ENCODE peak calls at places on chromosomes 16 and 17, in six cellular contexts. C is GM23248; N is stimulated activated CD8-positive, alpha-beta memory T cell treated with anti-CD3 and anti-CD28 coated beads, Interleukin-7, amount 100 ng/mL, for 4 hours; H is fibroblast of lung; R is left lung; B is ACHN. X is an unnamed sample.
A peak's percentile ranks its signal among the peaks of the same experiment; 100 is the strongest.

GRCh38 chr16:19559242-19559910 is 3.9 kb downstream of the VPS35L start:
- DNase-seq in H (peak; percentile 51), R (no peak), B (peak; percentile 66), C (peak; percentile 79), N (no peak), X (peak; percentile 49)

GRCh38 chr16:28549301-28549899 is 4.3 kb upstream of the SGF29 start:
- DNase-seq in R (no peak), N (no peak), B (peak; percentile 59), H (peak; percentile 27), C (peak; percentile 68), X (peak; percentile 47)

GRCh38 chr17:78289004-78289403 is 57.6 kb downstream of the TMEM235 start:
- DNase-seq in H (no peak), B (no peak), N (no peak), R (no peak), C (no peak), X (no peak)

GRCh38 chr16:65306313-65306712 is 184.4 kb upstream of the CDH11 start:
- DNase-seq in C (peak; percentile 53), H (no peak), B (no peak), N (no peak), R (no peak), X (no peak)

GRCh38 chr17:63476857-63477470 is at the start of gene ACE:
- DNase-seq in N (peak; percentile 20), H (peak; percentile 32), C (peak; percentile 65), B (peak; percentile 19), R (no peak), X (peak; percentile 18)

GRCh38 chr17:3448059-3448630 is 14.5 kb upstream of the OR1E2 start:
- DNase-seq in H (no peak), C (no peak), N (no peak), R (no peak), B (no peak), X (no peak)

GRCh38 chr17:3773966-3774365 is 27.0 kb downstream of the ITGAE start:
- DNase-seq in H (no peak), N (no peak), C (no peak), R (no peak), B (no peak), X (no peak)

GRCh38 chr16:8924214-8924613 is 39.5 kb downstream of the USP7 start:
- DNase-seq in C (no peak), R (no peak), N (no peak), B (no peak), H (no peak), X (no peak)

GRCh38 chr16:57630931-57631845 is 2.8 kb downstream of the ADGRG1 start:
- DNase-seq in N (no peak), H (no peak), B (no peak), R (no peak), C (no peak), X (no peak)

GRCh38 chr16:58563235-58563634 is 47.9 kb downstream of the SETD6 start:
- DNase-seq in H (peak; percentile 77), B (peak; percentile 44), N (no peak), R (no peak), C (peak; percentile 73), X (peak; percentile 60)

GRCh38 chr17:31528291-31528874 is 136.9 kb downstream of the RAB11FIP4 start:
- DNase-seq in C (no peak), H (no peak), B (no peak), R (no peak), N (no peak), X (no peak)

GRCh38 chr17:81701288-81702071 is 1.7 kb upstream of the MRPL12 start:
- DNase-seq in C (peak; percentile 56), N (no peak), H (no peak), R (no peak), B (peak; percentile 37), X (peak; percentile 17)

GRCh38 chr16:19488213-19488640 is 33.7 kb downstream of the GDE1 start:
- DNase-seq in B (no peak), N (no peak), R (no peak), C (no peak), H (no peak), X (no peak)

GRCh38 chr16:68367034-68367433 is 56.2 kb downstream of the PRMT7 start:
- DNase-seq in B (peak; percentile 39), C (peak; percentile 61), R (no peak), H (no peak), N (no peak), X (peak; percentile 23)

GRCh38 chr16:71916397-71916920 is 21.1 kb downstream of the IST1 start:
- DNase-seq in R (no peak), N (no peak), H (peak; percentile 58), B (no peak), C (no peak), X (no peak)

GRCh38 chr17:40242774-40243173 is 23.7 kb downstream of the WIPF2 start:
- DNase-seq in R (no peak), B (no peak), C (peak; percentile 68), N (no peak), H (no peak), X (no peak)

GRCh38 chr17:2227025-2227699 is 76.4 kb downstream of the SMG6 start:
- DNase-seq in H (no peak), R (no peak), C (peak; percentile 32), N (no peak), B (no peak), X (no peak)

GRCh38 chr16:67460168-67460567 is 20.8 kb downstream of the ATP6V0D1 start:
- DNase-seq in B (no peak), R (no peak), N (no peak), H (no peak), C (no peak), X (no peak)

GRCh38 chr16:72723781-72724180 is 324.1 kb downstream of the ZFHX3 start:
- DNase-seq in H (peak; percentile 31), R (no peak), B (no peak), N (no peak), C (peak; percentile 77), X (peak; percentile 32)

GRCh38 chr16:86044881-86045600 is 146.1 kb downstream of the IRF8 start:
- DNase-seq in N (peak; percentile 15), C (no peak), H (no peak), R (peak; percentile 25), B (no peak), X (no peak)

GRCh38 chr16:11668590-11669379 is 530 bp downstream of the SNN start:
- DNase-seq in C (peak; percentile 44), H (no peak), R (no peak), N (no peak), B (no peak), X (no peak)

GRCh38 chr17:6374761-6375312 is 60.1 kb downstream of the AIPL1 start:
- DNase-seq in C (peak; percentile 39), N (peak; percentile 28), B (peak; percentile 85), R (peak; percentile 38), H (peak; percentile 90), X (peak; percentile 86)

GRCh38 chr17:73770115-73770848 is 126.0 kb upstream of the SDK2 start:
- DNase-seq in H (peak; percentile 84), N (no peak), C (peak; percentile 90), B (peak; percentile 65), R (peak; percentile 70), X (peak; percentile 88)

GRCh38 chr17:15510361-15510760 is 42.9 kb upstream of the CDRT4 start:
- DNase-seq in C (peak; percentile 88), R (no peak), N (no peak), H (peak; percentile 88), B (peak; percentile 12), X (peak; percentile 87)

GRCh38 chr16:57091200-57091989 is 988 bp upstream of the CPNE2 start:
- DNase-seq in N (no peak), R (peak; percentile 72), C (peak; percentile 70), H (peak; percentile 57), B (peak; percentile 45), X (peak; percentile 91)

GRCh38 chr17:72915631-72916081 is 176.8 kb downstream of the SLC39A11 start:
- DNase-seq in N (no peak), R (no peak), C (no peak), H (no peak), B (no peak), X (no peak)

GRCh38 chr17:72683506-72684404 is 408.7 kb downstream of the SLC39A11 start:
- DNase-seq in N (no peak), C (peak; percentile 96), R (peak; percentile 64), B (peak; percentile 82), H (peak; percentile 95), X (peak; percentile 97)

GRCh38 chr16:30934827-30935557 is 11.6 kb downstream of the FBXL19 start:
- DNase-seq in C (peak; percentile 70), B (peak; percentile 62), N (no peak), R (peak; percentile 55), H (peak; percentile 35), X (peak; percentile 26)

GRCh38 chr16:30535777-30536190 is 1.1 kb upstream of the ZNF747 start:
- DNase-seq in C (peak; percentile 86), R (peak; percentile 84), N (peak; percentile 52), B (peak; percentile 70), H (peak; percentile 64), X (peak; percentile 67)

GRCh38 chr17:68349157-68349556 is 57.9 kb downstream of the ARSG start:
- DNase-seq in C (no peak), B (no peak), H (no peak), R (no peak), N (no peak), X (no peak)

GRCh38 chr16:4376126-4376819 is 4.6 kb downstream of the VASN start:
- DNase-seq in B (no peak), C (peak; percentile 94), R (peak; percentile 88), N (no peak), H (peak; percentile 87), X (no peak)

X was measured in RPMI7951.